ENCODE peak calls at places on chromosome 3, in four cellular contexts. One of them, this sample, is unnamed.

GRCh38 chr3:10950476-10951294 is 41.9 kb upstream of the SLC6A1 start:
- DNase-seq in HepG2: peak
- DNase-seq in HCT116: peak
- DNase-seq in Panc1: no peak
- DNase-seq in this sample: peak

GRCh38 chr3:197023998-197024651 is 5.5 kb downstream of the MELTF start:
- DNase-seq in HepG2: no peak
- DNase-seq in Panc1: no peak
- DNase-seq in HCT116: no peak
- DNase-seq in this sample: no peak

GRCh38 chr3:882526-882925 is 210.3 kb upstream of the CNTN6 start:
- DNase-seq in HepG2: no peak
- DNase-seq in Panc1: no peak
- DNase-seq in HCT116: no peak
- DNase-seq in this sample: no peak

GRCh38 chr3:170749765-170750477 is 120.1 kb downstream of the RPL22L1 start:
- DNase-seq in HepG2: no peak
- DNase-seq in HCT116: no peak
- DNase-seq in Panc1: no peak
- DNase-seq in this sample: no peak

GRCh38 chr3:194976049-194976451 is 290.4 kb downstream of the FAM43A start:
- DNase-seq in Panc1: no peak
- DNase-seq in HCT116: no peak
- DNase-seq in HepG2: no peak
- DNase-seq in this sample: no peak

GRCh38 chr3:110126065-110126464 is 788.7 kb upstream of the DPPA4 start:
- DNase-seq in HepG2: no peak
- DNase-seq in HCT116: no peak
- DNase-seq in Panc1: no peak
- DNase-seq in this sample: no peak

GRCh38 chr3:149813367-149814281 is 609 bp downstream of the RNF13 start:
- DNase-seq in Panc1: no peak
- DNase-seq in HCT116: no peak
- DNase-seq in HepG2: peak
- DNase-seq in this sample: peak

GRCh38 chr3:66419053-66419440 is 81.8 kb downstream of the LRIG1 start:
- DNase-seq in HepG2: no peak
- DNase-seq in Panc1: no peak
- DNase-seq in HCT116: no peak
- DNase-seq in this sample: no peak

GRCh38 chr3:123028233-123028828 is 768 bp upstream of the SEMA5B start:
- DNase-seq in Panc1: peak
- DNase-seq in HepG2: peak
- DNase-seq in HCT116: peak
- DNase-seq in this sample: peak

GRCh38 chr3:129592362-129593150 is 13.9 kb downstream of the PLXND1 start:
- DNase-seq in HCT116: no peak
- DNase-seq in Panc1: no peak
- DNase-seq in HepG2: no peak
- DNase-seq in this sample: no peak

GRCh38 chr3:35643391-35643790 is 4.1 kb downstream of the ARPP21 start:
- DNase-seq in HepG2: no peak
- DNase-seq in HCT116: no peak
- DNase-seq in Panc1: no peak
- DNase-seq in this sample: no peak

GRCh38 chr3:119810018-119810435 is 28.1 kb downstream of the NR1I2 start:
- DNase-seq in Panc1: no peak
- DNase-seq in HepG2: no peak
- DNase-seq in HCT116: no peak
- DNase-seq in this sample: no peak

GRCh38 chr3:51967384-51968174 is at the start of gene PCBP4:
- DNase-seq in HepG2: peak
- DNase-seq in HCT116: no peak
- DNase-seq in Panc1: no peak
- DNase-seq in this sample: peak

GRCh38 chr3:13215940-13216546 is 142.8 kb upstream of the IQSEC1 start:
- DNase-seq in HepG2: peak
- DNase-seq in Panc1: peak
- DNase-seq in HCT116: peak
- DNase-seq in this sample: no peak

GRCh38 chr3:149967067-149967685 is 3.5 kb downstream of the PFN2 start:
- DNase-seq in Panc1: no peak
- DNase-seq in HepG2: peak
- DNase-seq in HCT116: peak
- DNase-seq in this sample: peak

GRCh38 chr3:51559266-51559907 is 20.9 kb downstream of the RAD54L2 start:
- DNase-seq in Panc1: no peak
- DNase-seq in HepG2: no peak
- DNase-seq in HCT116: no peak
- DNase-seq in this sample: no peak

DNA sequence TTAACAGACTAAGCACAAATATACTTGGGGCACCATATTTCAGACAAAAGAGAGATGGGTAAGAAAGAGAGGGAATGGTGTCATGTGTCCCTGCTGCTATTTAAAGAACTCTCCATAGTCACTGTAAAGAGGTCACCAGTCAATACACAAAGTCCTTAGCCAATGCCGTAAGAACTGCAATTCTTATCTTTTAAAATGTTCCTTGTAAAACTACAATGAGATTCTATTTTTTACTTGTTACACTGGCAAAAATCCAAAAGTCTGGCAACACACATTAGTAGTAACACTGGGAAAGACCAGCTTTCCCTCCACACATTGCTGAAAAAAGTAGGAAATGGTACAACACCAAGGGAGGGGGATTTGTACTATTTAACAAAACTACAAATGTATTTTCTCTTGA is 189.4 kb downstream of the TBC1D5 start:
- DNase-seq in HepG2: no peak
- DNase-seq in Panc1: no peak
- DNase-seq in HCT116: no peak
- DNase-seq in this sample: no peak
- TF ChIP-seq TCF7L2 in HepG2: no peak
- TF ChIP-seq TCF7L2 in Panc1: no peak
- TF ChIP-seq TCF7L2 in HCT116: no peak
- TF ChIP-seq TCF7L2 in this sample: no peak

GRCh38 chr3:138846350-138846756 is 11.6 kb upstream of the PIK3CB start:
- DNase-seq in HepG2: peak
- DNase-seq in Panc1: no peak
- DNase-seq in HCT116: no peak
- DNase-seq in this sample: no peak

GRCh38 chr3:138845771-138846173 is 11.0 kb upstream of the PIK3CB start:
- DNase-seq in Panc1: no peak
- DNase-seq in HepG2: peak
- DNase-seq in HCT116: no peak
- DNase-seq in this sample: no peak

GRCh38 chr3:138848696-138849095 is 14.0 kb upstream of the PIK3CB start:
- DNase-seq in HCT116: no peak
- DNase-seq in Panc1: no peak
- DNase-seq in HepG2: no peak
- DNase-seq in this sample: no peak

GRCh38 chr3:138850151-138850550 is 15.4 kb upstream of the PIK3CB start:
- DNase-seq in Panc1: no peak
- DNase-seq in HCT116: no peak
- DNase-seq in HepG2: no peak
- DNase-seq in this sample: no peak

DNA sequence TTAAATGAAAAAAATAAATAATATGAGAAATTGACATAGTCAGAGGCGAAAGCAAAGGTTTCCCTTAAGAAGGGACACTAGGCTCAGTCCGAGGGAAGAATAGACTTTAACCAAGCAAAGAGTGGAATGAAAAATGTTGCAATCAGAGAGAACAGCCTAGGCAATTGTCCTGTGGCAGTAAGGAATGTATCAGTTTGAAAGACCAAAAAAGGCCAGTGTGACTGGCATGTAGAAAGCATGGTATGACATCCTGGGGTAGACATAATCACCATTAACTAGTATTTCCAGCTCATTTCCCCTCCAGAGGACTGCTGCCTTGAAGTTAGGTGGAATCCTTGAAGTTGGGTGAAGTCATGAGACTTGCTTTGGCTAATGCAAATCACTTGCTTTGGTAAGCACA is 14.8 kb upstream of the PIK3CB start:
- DNase-seq in HCT116: no peak
- DNase-seq in Panc1: no peak
- DNase-seq in HepG2: peak
- DNase-seq in this sample: no peak
- TF ChIP-seq TCF7L2 in HCT116: no peak
- TF ChIP-seq TCF7L2 in Panc1: no peak
- TF ChIP-seq TCF7L2 in HepG2: no peak
- TF ChIP-seq TCF7L2 in this sample: no peak

GRCh38 chr3:60953406-60953805 is 297.8 kb downstream of the FHIT start:
- DNase-seq in HCT116: no peak
- DNase-seq in Panc1: no peak
- DNase-seq in HepG2: no peak
- DNase-seq in this sample: no peak
- TF ChIP-seq TCF7L2 in HCT116: no peak
- TF ChIP-seq TCF7L2 in Panc1: no peak
- TF ChIP-seq TCF7L2 in HepG2: no peak
- TF ChIP-seq TCF7L2 in this sample: no peak

DNA sequence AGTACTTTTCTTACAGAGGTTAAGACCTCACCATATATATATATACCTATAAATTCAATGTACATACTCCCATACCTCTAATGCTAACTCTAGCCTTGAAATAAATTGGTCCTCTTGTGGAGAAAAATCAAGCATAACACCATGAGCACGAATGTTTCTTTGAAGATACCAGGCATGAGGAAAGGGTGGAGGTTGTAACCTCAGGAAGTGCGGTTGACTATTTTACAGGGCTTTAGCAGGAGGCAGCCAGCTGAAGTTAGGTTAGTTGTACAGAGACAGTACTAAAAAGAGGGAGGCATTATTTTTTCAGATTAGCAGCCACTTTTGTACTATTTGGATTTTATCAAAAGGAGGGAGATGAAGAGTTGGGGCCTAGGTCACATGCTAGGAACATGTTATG is 767.0 kb downstream of the OTOL1 start:
- DNase-seq in Panc1: no peak
- DNase-seq in HepG2: no peak
- DNase-seq in HCT116: no peak
- DNase-seq in this sample: no peak
- TF ChIP-seq TCF7L2 in Panc1: no peak
- TF ChIP-seq TCF7L2 in HepG2: no peak
- TF ChIP-seq TCF7L2 in HCT116: no peak
- TF ChIP-seq TCF7L2 in this sample: no peak

GRCh38 chr3:178369006-178369405 is 167.2 kb upstream of the KCNMB2 start:
- DNase-seq in HCT116: no peak
- DNase-seq in Panc1: no peak
- DNase-seq in HepG2: no peak
- DNase-seq in this sample: no peak
- TF ChIP-seq TCF7L2 in HCT116: no peak
- TF ChIP-seq TCF7L2 in Panc1: no peak
- TF ChIP-seq TCF7L2 in HepG2: no peak
- TF ChIP-seq TCF7L2 in this sample: no peak

This sample was measured in K562.